ENCODE peak calls at places on chromosomes 4 and X, in ten cellular contexts. P is heart right ventricle; K is CD8-positive, alpha-beta T cell; J is tibial nerve; T is body of pancreas; O is OCI-LY7; F is fibroblast of lung; W is GM12864; Y is Peyer's patch; X is IMR-90. N is an unnamed sample.

GRCh38 chr4:54657556-54658313 is at the start of gene KIT:
- DNase-seq in P (peak), K (peak), J (no peak), T (peak), O (no peak), F (peak), W (no peak), Y (peak), X (peak), N (peak)

GRCh38 chr4:117154251-117154650 is 68.9 kb upstream of the TRAM1L1 start:
- DNase-seq in P (no peak), K (no peak), J (no peak), T (no peak), O (no peak), F (no peak), W (no peak), Y (no peak), X (no peak), N (no peak)

GRCh38 chr4:176735300-176735699 is 57.4 kb downstream of the VEGFC start:
- DNase-seq in P (no peak), K (no peak), J (no peak), T (no peak), O (no peak), F (peak), W (no peak), Y (no peak), X (peak), N (no peak)

GRCh38 chr4:18844726-18845125 is 823.2 kb upstream of the LCORL start:
- DNase-seq in P (no peak), K (no peak), J (no peak), T (no peak), O (no peak), F (peak), W (no peak), Y (no peak), X (peak), N (no peak)

GRCh38 chrX:69906447-69906846 is 143.3 kb downstream of the AWAT2 start:
- DNase-seq in P (no peak), K (no peak), J (no peak), T (no peak), O (no peak), F (no peak), W (no peak), Y (no peak), X (no peak), N (no peak)

GRCh38 chrX:76026292-76026691 is 146.6 kb upstream of the PBDC1 start:
- DNase-seq in P (no peak), K (no peak), J (no peak), T (no peak), O (no peak), F (no peak), W (no peak), Y (no peak), X (no peak), N (no peak)

GRCh38 chr4:1354983-1355275 is 7.9 kb downstream of the UVSSA start:
- DNase-seq in P (no peak), K (no peak), J (no peak), T (no peak), O (no peak), F (no peak), W (no peak), Y (no peak), X (no peak), N (no peak)

GRCh38 chr4:171621646-171622045 is 191.6 kb upstream of the GALNTL6 start:
- DNase-seq in P (no peak), K (no peak), J (no peak), T (no peak), O (no peak), F (no peak), W (no peak), Y (no peak), X (no peak), N (no peak)

GRCh38 chrX:32480019-32480418 is 731.3 kb downstream of the DMD start:
- DNase-seq in P (no peak), K (no peak), J (no peak), T (no peak), O (no peak), F (no peak), W (no peak), Y (no peak), X (peak), N (no peak)

GRCh38 chrX:50799531-50799961 is 14.4 kb downstream of the SHROOM4 start:
- DNase-seq in P (no peak), K (no peak), J (no peak), T (no peak), O (no peak), F (no peak), W (no peak), Y (no peak), X (peak), N (no peak)

GRCh38 chr4:6657242-6658203 is 17.0 kb downstream of the MRFAP1 start:
- DNase-seq in P (no peak), K (no peak), J (no peak), T (no peak), O (no peak), F (no peak), W (no peak), Y (no peak), X (no peak), N (no peak)

GRCh38 chrX:17680732-17681413 is 56.4 kb upstream of the SCML1 start:
- DNase-seq in P (no peak), K (no peak), J (no peak), T (no peak), O (no peak), F (no peak), W (no peak), Y (no peak), X (no peak), N (no peak)

GRCh38 chr4:86661006-86661405 is 66.9 kb downstream of the PTPN13 start:
- DNase-seq in P (no peak), K (no peak), J (no peak), T (no peak), O (no peak), F (no peak), W (no peak), Y (no peak), X (no peak), N (no peak)

GRCh38 chr4:189414021-189414420 is 526.7 kb upstream of the FRG1 start:
- DNase-seq in P (no peak), K (no peak), J (no peak), T (no peak), O (no peak), F (no peak), W (no peak), Y (no peak), X (no peak), N (no peak)

GRCh38 chr4:105352826-105353225 is 121.0 kb downstream of the PPA2 start:
- DNase-seq in P (no peak), K (no peak), J (no peak), T (no peak), O (no peak), F (peak), W (peak), Y (no peak), X (peak), N (peak)

GRCh38 chr4:82519776-82520175 is 42.0 kb downstream of the TMEM150C start:
- DNase-seq in P (no peak), K (no peak), J (no peak), T (no peak), O (no peak), F (peak), W (no peak), Y (no peak), X (peak), N (no peak)

GRCh38 chrX:2894885-2895292 is 34.2 kb downstream of the ARSD start:
- DNase-seq in P (no peak), K (no peak), J (no peak), T (peak), O (no peak), F (peak), W (no peak), Y (peak), X (peak), N (no peak)

GRCh38 chr4:1021386-1022050 is 10.1 kb downstream of the FGFRL1 start:
- DNase-seq in P (no peak), K (no peak), J (no peak), T (no peak), O (peak), F (no peak), W (no peak), Y (peak), X (no peak), N (peak)

GRCh38 chr4:59553063-59553738 is 1646.9 kb upstream of the ADGRL3 start:
- DNase-seq in P (no peak), K (no peak), J (no peak), T (no peak), O (peak), F (no peak), W (no peak), Y (no peak), X (no peak), N (peak)

GRCh38 chr4:152680988-152681731 is 1.4 kb upstream of the TMEM154 start:
- DNase-seq in P (no peak), K (no peak), J (no peak), T (no peak), O (peak), F (peak), W (no peak), Y (no peak), X (peak), N (no peak)

GRCh38 chrX:5236749-5237148 is 991.9 kb downstream of the NLGN4X start:
- DNase-seq in P (no peak), K (no peak), J (no peak), T (no peak), O (no peak), F (no peak), W (no peak), Y (no peak), X (no peak), N (no peak)

GRCh38 chrX:154401045-154401799 is 3.0 kb downstream of the RPL10 start:
- DNase-seq in P (no peak), K (no peak), J (no peak), T (peak), O (peak), F (peak), W (no peak), Y (no peak), X (peak), N (no peak)

GRCh38 chr4:164753873-164754488 is at the start of gene SMIM31:
- DNase-seq in P (no peak), K (no peak), J (no peak), T (no peak), O (no peak), F (no peak), W (no peak), Y (no peak), X (no peak), N (no peak)

GRCh38 chr4:124278477-124278876 is 434.1 kb downstream of the ANKRD50 start:
- DNase-seq in P (no peak), K (no peak), J (no peak), T (no peak), O (no peak), F (peak), W (no peak), Y (no peak), X (peak), N (no peak)

GRCh38 chr4:105022811-105023667 is 123.6 kb upstream of the TET2 start:
- DNase-seq in P (no peak), K (no peak), J (no peak), T (no peak), O (no peak), F (peak), W (no peak), Y (no peak), X (peak), N (no peak)

GRCh38 chr4:7956306-7957112 is 16.8 kb upstream of the AFAP1 start:
- DNase-seq in P (no peak), K (no peak), J (no peak), T (peak), O (no peak), F (peak), W (no peak), Y (no peak), X (peak), N (no peak)

GRCh38 chrX:19684265-19684664 is 169.0 kb upstream of the MAP3K15 start:
- DNase-seq in P (no peak), K (no peak), J (no peak), T (no peak), O (no peak), F (no peak), W (no peak), Y (no peak), X (no peak), N (no peak)

GRCh38 chr4:32147446-32148064 is 1427.4 kb downstream of the PCDH7 start:
- DNase-seq in P (no peak), K (no peak), J (no peak), T (no peak), O (no peak), F (peak), W (no peak), Y (no peak), X (no peak), N (no peak)

GRCh38 chr4:125719987-125720386 is 405.2 kb downstream of the FAT4 start:
- DNase-seq in P (no peak), K (no peak), J (no peak), T (no peak), O (no peak), F (no peak), W (no peak), Y (no peak), X (peak), N (no peak)

GRCh38 chr4:63786181-63786580 is 623.1 kb downstream of the TECRL start:
- DNase-seq in P (no peak), K (no peak), J (no peak), T (no peak), O (no peak), F (no peak), W (no peak), Y (no peak), X (no peak), N (no peak)

GRCh38 chr4:63222466-63222865 is 1186.8 kb downstream of the TECRL start:
- DNase-seq in P (no peak), K (no peak), J (no peak), T (no peak), O (no peak), F (no peak), W (no peak), Y (no peak), X (no peak), N (no peak)

GRCh38 chr4:151665022-151665421 is 95.8 kb downstream of the GATB start:
- DNase-seq in P (no peak), K (no peak), J (no peak), T (no peak), O (no peak), F (no peak), W (no peak), Y (no peak), X (no peak), N (no peak)

GRCh38 chr4:3708103-3708510 is 58.1 kb upstream of the ADRA2C start:
- DNase-seq in P (peak), K (no peak), J (no peak), T (peak), O (no peak), F (no peak), W (no peak), Y (no peak), X (no peak), N (peak)

GRCh38 chr4:173545440-173545839 is 15.4 kb upstream of the HAND2 start:
- DNase-seq in P (no peak), K (no peak), J (no peak), T (no peak), O (no peak), F (no peak), W (no peak), Y (no peak), X (no peak), N (no peak)

GRCh38 chr4:168797176-168797575 is 212.9 kb downstream of the CBR4 start:
- DNase-seq in P (no peak), K (no peak), J (no peak), T (no peak), O (no peak), F (peak), W (no peak), Y (no peak), X (peak), N (no peak)

GRCh38 chrX:154495472-154495922 is 5.1 kb upstream of the SLC10A3 start:
- DNase-seq in P (no peak), K (no peak), J (no peak), T (no peak), O (no peak), F (no peak), W (no peak), Y (no peak), X (no peak), N (no peak)

GRCh38 chr4:8938623-8939022 is 67.0 kb upstream of the HMX1 start:
- DNase-seq in P (no peak), K (no peak), J (no peak), T (no peak), O (no peak), F (no peak), W (no peak), Y (no peak), X (no peak), N (no peak)

DNA sequence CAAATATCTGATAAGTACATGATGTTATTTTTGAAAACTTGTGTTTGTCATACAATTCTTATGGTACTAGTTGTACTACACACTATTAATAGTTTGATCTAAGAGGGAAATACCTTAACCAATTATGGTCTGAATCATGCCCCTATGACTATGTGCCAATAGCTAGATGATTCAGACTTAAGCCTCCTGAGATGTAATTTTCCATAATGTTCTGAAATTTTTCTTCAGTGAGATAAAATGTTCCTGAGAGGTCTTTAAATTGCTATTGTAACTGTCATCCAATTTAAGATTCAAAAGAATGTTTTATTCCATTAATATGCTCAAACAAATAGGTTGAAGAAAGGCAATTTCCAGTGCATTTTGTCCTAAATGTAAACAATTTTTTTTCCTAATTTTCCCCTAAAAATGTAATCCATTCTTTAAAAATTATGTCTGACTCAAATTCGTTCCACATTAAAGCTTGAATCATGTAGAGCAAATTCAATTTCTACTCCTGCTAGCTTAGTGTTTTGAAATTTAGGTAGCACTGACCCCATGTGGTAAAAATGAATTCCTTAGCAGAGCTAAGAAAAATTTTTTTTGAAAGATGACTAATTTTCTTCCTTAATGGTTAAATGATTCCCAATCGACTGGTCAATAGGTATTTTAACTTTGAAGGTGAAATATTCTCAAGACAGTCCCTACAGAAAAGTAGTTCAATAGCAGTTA is 49.1 kb downstream of the APOOL start:
- DNase-seq in P (no peak), K (no peak), J (no peak), T (no peak), O (peak), F (peak), W (no peak), Y (no peak), X (peak), N (no peak)
- TF ChIP-seq CTCF in P (peak), K (no peak), J (no peak), T (no peak), O (peak), F (peak), W (no peak), Y (no peak), X (peak), N (no peak)

GRCh38 chr4:73662709-73663546 is 42.7 kb upstream of the RASSF6 start:
- DNase-seq in P (no peak), K (no peak), J (no peak), T (no peak), O (peak), F (peak), W (no peak), Y (no peak), X (peak), N (peak)
- TF ChIP-seq CTCF in P (peak), K (no peak), J (peak), T (peak), O (peak), F (peak), W (peak), Y (peak), X (peak), N (peak)

GRCh38 chr4:110515676-110516075 is 39.7 kb downstream of the ENPEP start:
- DNase-seq in P (no peak), K (no peak), J (no peak), T (peak), O (peak), F (no peak), W (no peak), Y (no peak), X (no peak), N (no peak)

GRCh38 chr4:110516106-110516922 is 40.4 kb downstream of the ENPEP start:
- DNase-seq in P (peak), K (peak), J (peak), T (peak), O (peak), F (peak), W (peak), Y (peak), X (peak), N (peak)

GRCh38 chr4:110510955-110511544 is 35.1 kb downstream of the ENPEP start:
- DNase-seq in P (no peak), K (no peak), J (no peak), T (no peak), O (peak), F (peak), W (peak), Y (no peak), X (peak), N (peak)

GRCh38 chr4:110512901-110513300 is 36.9 kb downstream of the ENPEP start:
- DNase-seq in P (no peak), K (no peak), J (no peak), T (no peak), O (no peak), F (no peak), W (no peak), Y (no peak), X (no peak), N (no peak)

GRCh38 chr4:110514889-110515479 is 39.0 kb downstream of the ENPEP start:
- DNase-seq in P (no peak), K (no peak), J (no peak), T (no peak), O (peak), F (peak), W (no peak), Y (no peak), X (peak), N (peak)
- TF ChIP-seq CTCF in P (peak), K (peak), J (peak), T (peak), O (peak), F (peak), W (peak), Y (peak), X (peak), N (peak)

DNA sequence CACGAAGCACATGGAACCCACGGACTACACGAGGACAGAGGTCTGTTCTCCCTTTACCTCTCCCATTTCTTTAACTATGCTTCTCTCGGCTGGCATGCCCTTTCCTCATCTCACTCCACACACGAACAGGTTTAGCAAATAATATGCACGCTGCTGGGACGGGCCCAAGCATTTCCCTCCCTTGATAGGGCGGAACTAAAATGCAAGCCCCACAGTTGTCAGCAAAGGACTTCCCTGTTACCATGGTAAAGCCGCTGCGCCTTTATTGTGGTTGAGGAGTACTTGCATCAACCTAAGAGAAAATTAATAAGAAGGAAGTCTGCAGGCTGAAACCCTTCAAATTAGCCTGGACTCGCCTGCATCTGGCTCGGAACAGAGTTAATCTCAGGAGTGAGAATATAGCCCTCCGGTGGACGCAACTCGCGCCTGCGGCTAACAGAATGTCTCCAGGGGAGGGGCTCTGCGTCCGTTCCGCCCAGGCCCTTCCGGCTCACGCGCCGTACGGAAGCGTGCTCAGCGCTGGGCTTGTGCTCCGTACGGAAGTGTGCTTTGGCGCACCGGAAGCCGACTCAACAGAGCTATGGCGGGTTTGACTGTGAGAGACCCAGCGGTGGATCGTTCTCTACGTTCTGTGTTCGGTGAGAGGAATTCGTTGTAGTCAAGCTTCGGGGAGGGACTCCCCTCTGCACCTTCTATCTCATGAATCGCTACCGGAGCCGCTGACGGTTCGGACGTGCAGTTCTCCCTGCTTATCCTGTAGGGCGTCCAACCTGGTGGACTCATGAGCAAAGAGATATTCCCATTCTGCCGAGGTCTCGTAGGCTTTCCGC is at the start of gene CSTF2:
- DNase-seq in P (peak), K (peak), J (peak), T (peak), O (peak), F (peak), W (peak), Y (peak), X (peak), N (peak)
- TF ChIP-seq CTCF in P (no peak), K (no peak), J (peak), T (no peak), O (no peak), F (no peak), W (no peak), Y (peak), X (no peak), N (no peak)

DNA sequence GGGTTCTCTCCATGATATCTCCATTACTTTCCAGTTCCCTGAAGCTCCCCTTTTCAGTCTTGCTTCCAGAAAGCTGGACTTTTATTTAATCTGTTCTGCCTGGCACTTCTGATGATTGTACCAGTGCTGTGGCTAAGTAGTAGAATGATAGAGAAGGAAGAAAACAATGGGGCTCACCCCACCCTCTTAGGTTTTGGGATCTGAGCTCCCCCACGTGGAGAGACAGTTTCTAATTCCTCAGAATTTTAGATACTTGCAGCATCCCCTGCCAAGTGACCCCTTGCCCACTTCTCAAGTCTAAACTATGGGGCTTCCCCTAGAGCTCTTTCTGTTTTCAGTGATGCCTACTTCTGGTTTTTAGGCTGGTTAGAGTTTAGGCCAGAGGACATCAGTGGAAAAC is 73.9 kb downstream of the GC start:
- DNase-seq in P (no peak), K (no peak), J (no peak), T (no peak), O (no peak), F (peak), W (no peak), Y (no peak), X (no peak), N (no peak)
- TF ChIP-seq CTCF in P (no peak), K (no peak), J (no peak), T (no peak), O (no peak), F (peak), W (no peak), Y (no peak), X (peak), N (no peak)